ENCODE peak calls at places on chromosome 13, in ten cellular contexts. S is neural progenitor cell, Y is brain microvascular endothelial cell, R is NT2/D1, Z is mucosa of descending colon, N is astrocyte, B is right cardiac atrium, D is AG04450, L is aorta, P is BE2C. H is an unnamed sample.

GRCh38 chr13:74870865-74871264 is 611.1 kb downstream of the TBC1D4 start:
- DNase-seq in N (no peak), P (no peak), R (no peak), L (no peak), Z (no peak), D (no peak), B (no peak), Y (no peak), S (no peak), H (no peak)

GRCh38 chr13:99015606-99016520 is 38.0 kb upstream of the DOCK9 start:
- DNase-seq in L (no peak), N (no peak), Y (no peak), R (no peak), B (no peak), D (no peak), P (no peak), S (no peak), Z (no peak), H (no peak)

GRCh38 chr13:24456396-24456795 is 56.2 kb downstream of the PARP4 start:
- DNase-seq in N (no peak), L (no peak), Z (no peak), S (no peak), P (no peak), D (no peak), Y (no peak), B (no peak), R (no peak), H (no peak)

GRCh38 chr13:74135306-74136088 is 1.3 kb upstream of the KLF12 start:
- DNase-seq in B (peak; percentile 75), L (peak; percentile 91), Y (peak; percentile 66), Z (peak; percentile 78), S (peak; percentile 93), D (no peak), P (peak; percentile 75), N (peak; percentile 67), R (no peak), H (peak; percentile 89)

GRCh38 chr13:44044544-44045178 is 165.0 kb downstream of the LACC1 start:
- DNase-seq in B (no peak), Z (no peak), P (no peak), Y (peak; percentile 34), D (no peak), R (no peak), L (no peak), N (peak; percentile 32), S (no peak), H (no peak)

GRCh38 chr13:112182831-112183543 is 116.0 kb downstream of the SOX1 start:
- DNase-seq in Z (no peak), D (no peak), N (no peak), L (peak; percentile 59), Y (no peak), S (no peak), B (no peak), P (no peak), R (no peak), H (no peak)

GRCh38 chr13:76934671-76935070 is 13.6 kb upstream of the ACOD1 start:
- DNase-seq in Y (no peak), S (no peak), R (no peak), L (no peak), D (no peak), B (no peak), Z (no peak), P (no peak), N (no peak), H (no peak)

GRCh38 chr13:34258646-34259386 is 440.9 kb downstream of the RFC3 start:
- DNase-seq in Y (peak; percentile 28), S (no peak), B (no peak), Z (no peak), N (peak; percentile 16), D (no peak), R (no peak), L (no peak), P (no peak), H (no peak)

GRCh38 chr13:97946951-97947588 is 6.4 kb upstream of the IPO5 start:
- DNase-seq in N (peak; percentile 92), B (no peak), P (no peak), Z (no peak), L (no peak), S (no peak), R (no peak), D (peak; percentile 73), Y (peak; percentile 89), H (no peak)

GRCh38 chr13:83274679-83275078 is 607.6 kb downstream of the SLITRK1 start:
- DNase-seq in D (no peak), S (no peak), Z (no peak), L (no peak), N (no peak), P (no peak), R (no peak), Y (no peak), B (no peak), H (no peak)

GRCh38 chr13:48761256-48761655 is 107.5 kb downstream of the CYSLTR2 start:
- DNase-seq in L (no peak), S (no peak), Y (no peak), B (no peak), R (no peak), D (no peak), N (no peak), Z (no peak), P (no peak), H (no peak)

GRCh38 chr13:48266967-48267639 is 34.1 kb downstream of the ITM2B start:
- DNase-seq in D (no peak), R (no peak), S (no peak), B (no peak), N (no peak), P (no peak), Z (no peak), L (no peak), Y (no peak), H (no peak)

GRCh38 chr13:53298426-53298825 is 269.8 kb downstream of the OLFM4 start:
- DNase-seq in Y (no peak), P (no peak), L (no peak), R (no peak), Z (no peak), B (no peak), S (no peak), D (no peak), N (no peak), H (no peak)

GRCh38 chr13:100542546-100543156 is 45.9 kb downstream of the GGACT start:
- DNase-seq in Y (peak; percentile 5), Z (no peak), S (no peak), L (no peak), R (no peak), B (no peak), P (no peak), D (no peak), N (peak; percentile 25), H (peak; percentile 61)

GRCh38 chr13:42985312-42986175 is 6.5 kb downstream of the EPSTI1 start:
- DNase-seq in Y (no peak), Z (peak; percentile 91), N (no peak), R (no peak), D (no peak), S (no peak), L (no peak), B (no peak), P (peak; percentile 16), H (no peak)
- H3K4me3 ChIP-seq in Y (no peak overlapping the region), Z (no peak overlapping the region), N (no peak overlapping the region), R (no peak overlapping the region), D (no peak overlapping the region), S (no peak overlapping the region), L (no peak overlapping the region), B (no peak overlapping the region), P (no peak overlapping the region), H (no peak overlapping the region)

GRCh38 chr13:30685320-30685859 is 50.0 kb upstream of the ALOX5AP start:
- DNase-seq in Y (no peak), S (no peak), N (no peak), L (no peak), R (no peak), B (no peak), P (no peak), Z (peak; percentile 57), D (no peak), H (no peak)
- H3K4me3 ChIP-seq in Y (no peak overlapping the region), S (no peak overlapping the region), N (no peak overlapping the region), L (no peak overlapping the region), R (no peak overlapping the region), B (no peak overlapping the region), P (no peak overlapping the region), Z (no peak overlapping the region), D (no peak overlapping the region), H (no peak overlapping the region)

GRCh38 chr13:55572862-55573261 is 1567.9 kb upstream of the PRR20A start:
- DNase-seq in N (no peak), P (no peak), S (no peak), D (no peak), Y (no peak), L (no peak), Z (no peak), B (no peak), R (no peak), H (no peak)

GRCh38 chr13:55577847-55578210 is 1562.9 kb upstream of the PRR20A start:
- DNase-seq in D (no peak), N (no peak), Z (no peak), R (no peak), P (no peak), B (no peak), S (no peak), L (no peak), Y (no peak), H (peak; percentile 62)

GRCh38 chr13:55573565-55573964 is 1567.2 kb upstream of the PRR20A start:
- DNase-seq in S (no peak), P (no peak), B (no peak), L (no peak), Y (no peak), R (no peak), N (no peak), Z (no peak), D (no peak), H (no peak)

GRCh38 chr13:55576389-55576788 is 1564.3 kb upstream of the PRR20A start:
- DNase-seq in L (no peak), N (no peak), P (no peak), D (no peak), B (no peak), Z (no peak), Y (no peak), S (no peak), R (no peak), H (peak; percentile 51)

GRCh38 chr13:55577082-55577846 is 1563.5 kb upstream of the PRR20A start:
- DNase-seq in B (no peak), Z (no peak), D (no peak), N (no peak), Y (no peak), S (peak; percentile 3), R (no peak), L (no peak), P (no peak), H (peak; percentile 15)
- H3K4me3 ChIP-seq in B (no peak overlapping the region), Z (no peak overlapping the region), D (no peak overlapping the region), N (no peak overlapping the region), Y (no peak overlapping the region), S (no peak overlapping the region), R (no peak overlapping the region), L (no peak overlapping the region), P (no peak overlapping the region), H (peak overlapping the region; percentile 87)

GRCh38 chr13:114118086-114118762 is 14.2 kb downstream of the RASA3 start:
- DNase-seq in B (no peak), P (no peak), Z (no peak), Y (peak; percentile 29), D (no peak), L (peak; percentile 48), N (peak; percentile 75), S (no peak), R (no peak), H (no peak)
- H3K4me3 ChIP-seq in B (no peak overlapping the region), P (no peak overlapping the region), Z (no peak overlapping the region), Y (peak overlapping the region; percentile 18), D (peak overlapping the region; percentile 37), L (no peak overlapping the region), N (peak overlapping the region; percentile 22), S (no peak overlapping the region), R (no peak overlapping the region), H (peak overlapping the region; percentile 15)

H was measured in GM23338.